ENCODE peak calls at places on chromosomes 2 and 18, in five cellular contexts. Q is fibroblast of mammary gland; S is LoVo; G is sciatic nerve; I is stimulated activated CD4-positive, alpha-beta T cell treated with anti-CD3 and anti-CD28 coated beads, TNF-alpha, amount 100 ng/mL, for 4 hours. W is an unnamed sample.

GRCh38 chr2:235968616-235969324 is 199.4 kb downstream of the GBX2 start:
- DNase-seq in Q (no peak), S (no peak), G (peak), I (no peak), W (no peak)

GRCh38 chr2:195658541-195658890 is 1.5 kb downstream of the SLC39A10 start:
- DNase-seq in Q (peak), S (peak), G (no peak), I (no peak), W (peak)

GRCh38 chr2:181523756-181524155 is 66.6 kb downstream of the ITGA4 start:
- DNase-seq in Q (no peak), S (no peak), G (no peak), I (no peak), W (no peak)

GRCh38 chr2:112184121-112184520 is 45.9 kb downstream of the FBLN7 start:
- DNase-seq in Q (no peak), S (no peak), G (peak), I (no peak), W (no peak)

GRCh38 chr2:127512362-127512761 is 13.9 kb downstream of the IWS1 start:
- DNase-seq in Q (no peak), S (no peak), G (no peak), I (no peak), W (no peak)

GRCh38 chr2:211077216-211077764 is 520.9 kb downstream of the CPS1 start:
- DNase-seq in Q (no peak), S (no peak), G (no peak), I (no peak), W (no peak)

GRCh38 chr2:216445489-216445888 is 33.2 kb downstream of the SMARCAL1 start:
- DNase-seq in Q (no peak), S (no peak), G (no peak), I (no peak), W (no peak)

GRCh38 chr2:10930731-10931516 is 19.2 kb downstream of the KCNF1 start:
- DNase-seq in Q (peak), S (no peak), G (no peak), I (no peak), W (no peak)

GRCh38 chr2:190069936-190070696 is 7.6 kb upstream of the MSTN start:
- DNase-seq in Q (peak), S (peak), G (no peak), I (no peak), W (peak)

GRCh38 chr2:73031725-73032701 is 39.5 kb downstream of the SFXN5 start:
- DNase-seq in Q (no peak), S (peak), G (no peak), I (no peak), W (no peak)

GRCh38 chr2:26914286-26914962 is 56.0 kb upstream of the MAPRE3 start:
- DNase-seq in Q (no peak), S (no peak), G (no peak), I (no peak), W (no peak)

GRCh38 chr2:201901770-201902169 is 95.4 kb downstream of the CDK15 start:
- DNase-seq in Q (no peak), S (no peak), G (no peak), I (no peak), W (no peak)

GRCh38 chr2:165240927-165241326 is 1.7 kb downstream of the SCN2A start:
- DNase-seq in Q (no peak), S (no peak), G (no peak), I (no peak), W (no peak)

GRCh38 chr2:228658998-228659397 is 477.5 kb upstream of the SPHKAP start:
- DNase-seq in Q (peak), S (peak), G (no peak), I (no peak), W (no peak)

GRCh38 chr2:145484443-145485086 is 964.6 kb upstream of the ZEB2 start:
- DNase-seq in Q (peak), S (peak), G (no peak), I (no peak), W (peak)

GRCh38 chr18:23650963-23651927 is 11.5 kb downstream of the ANKRD29 start:
- DNase-seq in Q (peak), S (no peak), G (no peak), I (no peak), W (peak)

GRCh38 chr2:119301413-119301812 is 65.2 kb downstream of the C2orf76 start:
- DNase-seq in Q (peak), S (no peak), G (no peak), I (no peak), W (no peak)

GRCh38 chr2:143692162-143692561 is 562.9 kb downstream of the ARHGAP15 start:
- DNase-seq in Q (no peak), S (no peak), G (no peak), I (no peak), W (no peak)

GRCh38 chr2:20931346-20931745 is 108.4 kb upstream of the LDAH start:
- DNase-seq in Q (no peak), S (no peak), G (no peak), I (no peak), W (no peak)

GRCh38 chr2:168119519-168120141 is 127.8 kb downstream of the STK39 start:
- DNase-seq in Q (peak), S (peak), G (no peak), I (no peak), W (peak)

GRCh38 chr18:74316257-74317180 is 880 bp downstream of the C18orf63 start:
- DNase-seq in Q (peak), S (peak), G (no peak), I (no peak), W (peak)

GRCh38 chr2:217521820-217522219 is 481.0 kb downstream of the TNS1 start:
- DNase-seq in Q (peak), S (no peak), G (no peak), I (no peak), W (no peak)

GRCh38 chr2:237752761-237753165 is 45.8 kb upstream of the RBM44 start:
- DNase-seq in Q (no peak), S (no peak), G (no peak), I (no peak), W (no peak)

GRCh38 chr2:116719841-116720240 is 1094.7 kb upstream of the DDX18 start:
- DNase-seq in Q (peak), S (no peak), G (no peak), I (no peak), W (no peak)

GRCh38 chr2:231666171-231667095 is 41.9 kb upstream of the PTMA start:
- DNase-seq in Q (peak), S (peak), G (peak), I (no peak), W (peak)

GRCh38 chr2:124699001-124699565 is 674.0 kb downstream of the CNTNAP5 start:
- DNase-seq in Q (no peak), S (no peak), G (no peak), I (no peak), W (no peak)

GRCh38 chr18:26547302-26548143 is 830 bp downstream of the KCTD1 start:
- DNase-seq in Q (peak), S (no peak), G (peak), I (no peak), W (no peak)

GRCh38 chr2:4214444-4215295 is 511.3 kb downstream of the DCDC2C start:
- DNase-seq in Q (no peak), S (no peak), G (no peak), I (no peak), W (no peak)

GRCh38 chr18:26464128-26465011 is 84.0 kb downstream of the KCTD1 start:
- DNase-seq in Q (no peak), S (no peak), G (no peak), I (no peak), W (no peak)

GRCh38 chr2:232838406-232838874 is 31.6 kb upstream of the SNORC start:
- DNase-seq in Q (peak), S (no peak), G (no peak), I (peak), W (peak)

GRCh38 chr2:214574077-214574775 is 163.4 kb downstream of the VWC2L start:
- DNase-seq in Q (no peak), S (no peak), G (no peak), I (no peak), W (no peak)

GRCh38 chr2:38750011-38750792 is 959 bp downstream of the SRSF7 start:
- DNase-seq in Q (peak), S (peak), G (peak), I (peak), W (peak)